ENCODE peak calls at places on chromosomes 16 and 17, in ten cellular contexts. X is substantia nigra, Y is COR-L47, F is ELR, D is GDM1, K is ureter, B is NCI-H526, T is SHP77 treated with DMSO at 0.1 percent for 48 hours, I is C1 segment of cervical spinal cord, Q is neural crest cell. O is an unnamed sample.

GRCh38 chr17:64028874-64029464 is 8.5 kb upstream of the ICAM2 start:
- DNase-seq in Q (peak; percentile 67), Y (peak; percentile 59), T (peak; percentile 22), I (no peak), D (peak; percentile 16), X (no peak), F (peak; percentile 80), K (no peak), B (peak; percentile 66), O (no peak)

GRCh38 chr16:4677390-4677789 is 16.0 kb upstream of the NUDT16L1 start:
- DNase-seq in Y (no peak), I (no peak), T (no peak), Q (no peak), K (no peak), D (no peak), F (no peak), X (no peak), B (no peak), O (no peak)

GRCh38 chr16:85392756-85393673 is 220.1 kb upstream of the GSE1 start:
- DNase-seq in F (no peak), D (no peak), K (peak; percentile 39), Q (no peak), T (no peak), Y (no peak), B (no peak), X (no peak), I (no peak), O (no peak)

GRCh38 chr16:70433456-70434103 is 5.3 kb downstream of the ST3GAL2 start:
- DNase-seq in D (no peak), X (no peak), I (no peak), T (no peak), B (no peak), F (peak; percentile 82), Q (no peak), K (peak; percentile 76), Y (no peak), O (no peak)

GRCh38 chr16:50309156-50309526 is 42.8 kb downstream of the ADCY7 start:
- DNase-seq in B (no peak), T (no peak), Q (no peak), F (no peak), I (no peak), D (no peak), X (no peak), Y (no peak), K (peak; percentile 40), O (no peak)

GRCh38 chr17:66115246-66115645 is 76.7 kb downstream of the CEP112 start:
- DNase-seq in Q (no peak), X (no peak), Y (no peak), D (no peak), I (no peak), K (no peak), B (no peak), F (peak; percentile 37), T (no peak), O (no peak)

GRCh38 chr17:5861849-5862248 is 208.3 kb upstream of the WSCD1 start:
- DNase-seq in K (no peak), D (no peak), T (no peak), X (no peak), Y (no peak), F (no peak), Q (no peak), B (peak; percentile 13), I (no peak), O (peak; percentile 63)

GRCh38 chr16:10906914-10907756 is 30.1 kb downstream of the CIITA start:
- DNase-seq in B (no peak), Y (no peak), T (no peak), X (no peak), Q (no peak), D (no peak), K (no peak), I (no peak), F (no peak), O (no peak)

GRCh38 chr16:61030616-61031015 is 1005.6 kb downstream of the CDH8 start:
- DNase-seq in B (no peak), K (no peak), I (no peak), X (no peak), Y (no peak), T (no peak), Q (no peak), F (no peak), D (no peak), O (no peak)

GRCh38 chr17:76585649-76586593 is at the start of gene ST6GALNAC2:
- DNase-seq in B (peak; percentile 88), I (no peak), X (no peak), K (peak; percentile 72), D (peak; percentile 23), T (peak; percentile 20), F (peak; percentile 72), Q (peak; percentile 35), Y (peak; percentile 38), O (peak; percentile 87)

GRCh38 chr17:40598928-40599627 is 33.8 kb upstream of the CCR7 start:
- DNase-seq in D (peak; percentile 11), K (no peak), Q (no peak), F (no peak), X (no peak), I (no peak), T (no peak), B (no peak), Y (no peak), O (peak; percentile 30)

GRCh38 chr16:21611546-21612384 is 12.4 kb downstream of the METTL9 start:
- DNase-seq in Y (no peak), T (no peak), K (no peak), X (no peak), I (no peak), D (no peak), F (no peak), B (no peak), Q (no peak), O (no peak)

GRCh38 chr16:67530013-67530939 is 1.6 kb downstream of the RIPOR1 start:
- DNase-seq in K (peak; percentile 78), Y (peak; percentile 62), T (peak; percentile 40), B (peak; percentile 43), X (peak; percentile 22), D (no peak), I (no peak), F (peak; percentile 83), Q (no peak), O (no peak)

GRCh38 chr16:67865318-67865717 is 7.5 kb upstream of the EDC4 start:
- DNase-seq in B (peak; percentile 22), I (no peak), T (no peak), D (no peak), Y (peak; percentile 44), X (no peak), K (no peak), F (peak; percentile 72), Q (no peak), O (no peak)

GRCh38 chr16:76955629-76956028 is 235.4 kb upstream of the MON1B start:
- DNase-seq in D (no peak), Y (no peak), Q (no peak), X (no peak), I (no peak), K (no peak), F (no peak), T (no peak), B (no peak), O (no peak)

GRCh38 chr17:40993856-40994255 is at the start of gene KRTAP3-3:
- DNase-seq in F (no peak), Q (no peak), D (no peak), T (no peak), X (no peak), B (no peak), I (no peak), K (no peak), Y (no peak), O (no peak)

GRCh38 chr17:40349477-40350409 is 14.8 kb downstream of the GJD3 start:
- DNase-seq in X (no peak), Q (no peak), D (no peak), I (no peak), Y (no peak), B (no peak), K (no peak), F (peak; percentile 38), T (no peak), O (no peak)

GRCh38 chr16:48434653-48435318 is 49.6 kb upstream of the SIAH1 start:
- DNase-seq in Y (no peak), Q (no peak), F (no peak), I (no peak), T (no peak), K (no peak), X (no peak), D (peak; percentile 76), B (no peak), O (no peak)

GRCh38 chr17:228223-228615 is 46.8 kb upstream of the DOC2B start:
- DNase-seq in Q (no peak), B (no peak), Y (no peak), K (no peak), X (no peak), D (no peak), I (no peak), T (no peak), F (no peak), O (no peak)

GRCh38 chr16:2753523-2754020 is 1.1 kb downstream of the SRRM2 start:
- DNase-seq in F (peak; percentile 35), D (no peak), Q (no peak), T (no peak), Y (no peak), B (no peak), I (no peak), K (no peak), X (no peak), O (no peak)

GRCh38 chr17:74775409-74776043 is 619 bp downstream of the NAT9 start:
- DNase-seq in T (no peak), I (no peak), B (no peak), X (no peak), F (peak; percentile 30), Q (no peak), Y (no peak), K (no peak), D (no peak), O (no peak)

GRCh38 chr16:71520550-71520949 is 5.7 kb upstream of the CHST4 start:
- DNase-seq in I (no peak), F (peak; percentile 46), Q (no peak), K (no peak), B (no peak), Y (no peak), T (no peak), X (no peak), D (no peak), O (no peak)

GRCh38 chr16:72224260-72224768 is 52.4 kb upstream of the PMFBP1 start:
- DNase-seq in K (no peak), I (no peak), F (no peak), Q (no peak), X (no peak), D (no peak), B (no peak), Y (no peak), T (no peak), O (no peak)

GRCh38 chr16:935684-936083 is 35.1 kb downstream of the LMF1 start:
- DNase-seq in I (no peak), F (no peak), T (no peak), X (no peak), D (no peak), B (no peak), Q (no peak), Y (no peak), K (no peak), O (no peak)

GRCh38 chr17:79838541-79839274 is 532 bp downstream of the CBX4 start:
- DNase-seq in K (peak; percentile 65), B (peak; percentile 85), X (no peak), F (peak; percentile 75), D (no peak), Y (no peak), T (peak; percentile 31), Q (peak; percentile 62), I (no peak), O (no peak)

GRCh38 chr17:29977836-29978235 is 36.4 kb downstream of the EFCAB5 start:
- DNase-seq in F (peak; percentile 20), B (no peak), X (no peak), T (no peak), Q (no peak), I (no peak), D (no peak), K (no peak), Y (no peak), O (no peak)

GRCh38 chr16:58317608-58318152 is 22.9 kb upstream of the PRSS54 start:
- DNase-seq in X (no peak), F (no peak), Q (no peak), I (no peak), B (no peak), D (no peak), T (no peak), K (no peak), Y (no peak), O (no peak)

GRCh38 chr17:81599719-81600486 is 37.0 kb downstream of the NPLOC4 start:
- DNase-seq in X (no peak), T (no peak), I (no peak), K (no peak), B (no peak), Q (no peak), F (peak; percentile 92), D (no peak), Y (no peak), O (no peak)